ENCODE peak calls at places on chromosomes 13 and 19, in seven cellular contexts. D, R, E, G, Y, Q and A are unnamed samples.

GRCh38 chr19:4337906-4338440 is 654 bp downstream of the STAP2 start:
- DNase-seq in Y (no peak), D (no peak), Q (peak), G (no peak), E (no peak), R (no peak), A (no peak)

GRCh38 chr13:109332501-109333499 is 453.6 kb downstream of the IRS2 start:
- DNase-seq in Y (no peak), E (no peak), D (no peak), G (no peak), R (no peak), Q (no peak), A (no peak)

GRCh38 chr13:111516712-111517640 is 196.5 kb downstream of the TEX29 start:
- DNase-seq in E (no peak), Q (no peak), D (no peak), R (no peak), G (no peak), Y (no peak), A (no peak)

GRCh38 chr13:49023441-49023840 is 47.7 kb downstream of the FNDC3A start:
- DNase-seq in Q (no peak), R (no peak), D (no peak), E (no peak), Y (no peak), G (no peak), A (no peak)

GRCh38 chr13:51397262-51397933 is 55.4 kb downstream of the INTS6 start:
- DNase-seq in E (no peak), G (no peak), Y (peak), D (no peak), Q (no peak), R (no peak), A (no peak)

GRCh38 chr13:73718248-73718647 is 416.0 kb downstream of the KLF12 start:
- DNase-seq in D (no peak), E (no peak), Y (no peak), Q (no peak), G (no peak), R (no peak), A (no peak)

GRCh38 chr13:94384217-94384905 is 95.1 kb downstream of the DCT start:
- DNase-seq in R (no peak), Q (no peak), D (no peak), Y (no peak), G (no peak), E (no peak), A (no peak)

GRCh38 chr13:98478134-98479129 is 98.5 kb downstream of the STK24 start:
- DNase-seq in D (no peak), Q (no peak), G (no peak), E (peak), Y (peak), R (peak), A (no peak)

GRCh38 chr13:76799696-76800095 is 86.5 kb downstream of the KCTD12 start:
- DNase-seq in E (no peak), G (no peak), Y (no peak), D (no peak), R (no peak), Q (no peak), A (no peak)

GRCh38 chr13:50390503-50391248 is 375.4 kb downstream of the KCNRG start:
- DNase-seq in Q (no peak), E (no peak), R (no peak), G (no peak), Y (no peak), D (no peak), A (no peak)

GRCh38 chr13:103140001-103140671 is 73.9 kb upstream of the SLC10A2 start:
- DNase-seq in R (peak), G (no peak), D (no peak), Q (peak), Y (peak), E (peak), A (peak)

GRCh38 chr19:9903341-9903740 is 33.0 kb downstream of the OLFM2 start:
- DNase-seq in Y (no peak), E (no peak), Q (no peak), G (no peak), R (no peak), D (no peak), A (no peak)

GRCh38 chr13:107421951-107422350 is 793.4 kb downstream of the LIG4 start:
- DNase-seq in Y (no peak), G (no peak), R (no peak), E (no peak), D (no peak), Q (no peak), A (no peak)

GRCh38 chr13:38415233-38415632 is 65.6 kb downstream of the UFM1 start:
- DNase-seq in R (no peak), D (peak), Q (no peak), Y (no peak), G (no peak), E (peak), A (peak)

GRCh38 chr19:41714598-41714997 is 6.2 kb downstream of the CEACAM5 start:
- DNase-seq in R (no peak), Y (no peak), E (no peak), Q (no peak), G (no peak), D (no peak), A (no peak)

GRCh38 chr13:113850722-113851479 is 13.0 kb downstream of the GAS6 start:
- DNase-seq in E (no peak), Y (no peak), G (no peak), R (no peak), D (no peak), Q (no peak), A (no peak)

GRCh38 chr19:55654833-55655647 is at the start of gene U2AF2:
- DNase-seq in R (peak), G (peak), Y (peak), E (no peak), Q (peak), D (peak), A (peak)

GRCh38 chr19:57637379-57637778 is 4.4 kb downstream of the ZNF211 start:
- DNase-seq in D (no peak), R (no peak), Q (no peak), E (no peak), Y (no peak), G (no peak), A (no peak)

GRCh38 chr19:39817888-39818561 is 15.9 kb downstream of the DYRK1B start:
- DNase-seq in Q (no peak), R (no peak), D (no peak), G (no peak), Y (no peak), E (no peak), A (no peak)

GRCh38 chr13:30738526-30738925 is 3.2 kb downstream of the ALOX5AP start:
- DNase-seq in Y (no peak), G (no peak), R (no peak), E (no peak), D (no peak), Q (no peak), A (no peak)

GRCh38 chr19:1421218-1421957 is 14.0 kb downstream of the DAZAP1 start:
- DNase-seq in R (no peak), Y (no peak), E (no peak), D (no peak), G (no peak), Q (no peak), A (no peak)

GRCh38 chr19:5926641-5927438 is 12.8 kb downstream of the CAPS start:
- DNase-seq in E (no peak), R (no peak), D (no peak), Y (peak), G (no peak), Q (no peak), A (no peak)

GRCh38 chr13:97437729-97438128 is 3.8 kb downstream of the RAP2A start:
- DNase-seq in R (no peak), D (no peak), Q (no peak), G (no peak), Y (no peak), E (no peak), A (no peak)

GRCh38 chr19:19381007-19381926 is 24.2 kb upstream of the GATAD2A start:
- DNase-seq in Q (no peak), E (no peak), R (no peak), D (no peak), G (no peak), Y (no peak), A (no peak)

GRCh38 chr19:15640294-15640903 is at the start of gene CYP4F3:
- DNase-seq in R (peak), D (no peak), E (no peak), G (no peak), Q (peak), Y (peak), A (no peak)

GRCh38 chr19:41808663-41809566 is 12.5 kb downstream of the CEACAM3 start:
- DNase-seq in D (no peak), E (no peak), G (no peak), Q (no peak), Y (no peak), R (no peak), A (no peak)

GRCh38 chr19:30856786-30857185 is 484.6 kb downstream of the ZNF536 start:
- DNase-seq in Q (no peak), Y (no peak), R (no peak), D (no peak), E (no peak), G (peak), A (no peak)

GRCh38 chr13:97268772-97269171 is 46.6 kb downstream of the MBNL2 start:
- DNase-seq in Q (no peak), Y (no peak), D (no peak), R (no peak), G (no peak), E (no peak), A (no peak)

GRCh38 chr19:13082192-13083007 is 20.3 kb downstream of the LYL1 start:
- DNase-seq in E (no peak), Y (peak), R (peak), D (no peak), G (no peak), Q (peak), A (no peak)
- TF ChIP-seq TAF1 in E (no peak), Y (no peak), R (no peak), D (no peak), G (no peak), Q (no peak), A (no peak)

DNA sequence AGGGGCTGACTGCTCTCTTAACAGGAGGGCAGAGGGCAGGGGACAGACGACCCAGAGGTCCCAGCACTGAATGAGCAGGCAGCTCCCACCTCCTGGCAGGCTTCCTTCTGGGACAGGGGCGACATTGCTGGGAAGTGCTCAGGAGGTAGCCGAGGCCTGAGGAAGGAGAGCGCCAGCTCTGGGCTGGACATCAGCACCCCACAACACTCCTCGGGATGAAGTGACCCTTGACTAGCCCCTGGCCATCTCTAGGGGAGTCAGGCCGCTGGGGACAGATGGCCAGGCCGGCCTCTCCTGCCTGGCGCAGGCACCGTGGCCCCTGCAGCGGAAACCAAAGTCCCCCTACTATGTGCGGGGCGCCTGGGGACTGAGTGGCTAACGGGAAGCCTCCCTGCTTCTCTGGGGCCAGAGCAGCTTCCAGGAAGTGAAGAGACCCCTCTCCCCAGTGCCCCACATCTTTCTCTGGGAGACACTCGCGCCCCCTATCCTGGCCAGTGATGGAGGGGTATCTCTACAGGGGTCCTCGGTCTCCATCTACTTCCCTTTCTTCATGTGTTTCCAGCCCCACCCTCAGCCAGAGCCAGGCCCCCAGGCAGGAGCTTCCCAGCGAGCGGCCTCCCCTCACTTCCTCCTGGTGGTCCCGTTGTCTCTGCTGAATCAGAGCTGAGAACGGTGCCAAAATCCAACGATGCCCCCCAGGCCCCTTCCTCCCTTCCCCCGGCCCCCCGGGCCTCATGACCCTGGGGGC is 10.0 kb downstream of the PRR36 start:
- DNase-seq in G (no peak), R (no peak), Q (no peak), E (no peak), Y (no peak), D (peak), A (no peak)
- TF ChIP-seq POLR2AphosphoS5 in G (no peak), R (no peak), Q (no peak), E (no peak), Y (no peak), D (no peak), A (no peak)

GRCh38 chr19:34485831-34486230 is 4.3 kb downstream of the WTIP start:
- DNase-seq in E (no peak), D (no peak), G (no peak), Q (no peak), Y (no peak), R (no peak), A (no peak)
- TF ChIP-seq TAF1 in E (no peak), D (no peak), G (no peak), Q (no peak), Y (no peak), R (no peak), A (no peak)

DNA sequence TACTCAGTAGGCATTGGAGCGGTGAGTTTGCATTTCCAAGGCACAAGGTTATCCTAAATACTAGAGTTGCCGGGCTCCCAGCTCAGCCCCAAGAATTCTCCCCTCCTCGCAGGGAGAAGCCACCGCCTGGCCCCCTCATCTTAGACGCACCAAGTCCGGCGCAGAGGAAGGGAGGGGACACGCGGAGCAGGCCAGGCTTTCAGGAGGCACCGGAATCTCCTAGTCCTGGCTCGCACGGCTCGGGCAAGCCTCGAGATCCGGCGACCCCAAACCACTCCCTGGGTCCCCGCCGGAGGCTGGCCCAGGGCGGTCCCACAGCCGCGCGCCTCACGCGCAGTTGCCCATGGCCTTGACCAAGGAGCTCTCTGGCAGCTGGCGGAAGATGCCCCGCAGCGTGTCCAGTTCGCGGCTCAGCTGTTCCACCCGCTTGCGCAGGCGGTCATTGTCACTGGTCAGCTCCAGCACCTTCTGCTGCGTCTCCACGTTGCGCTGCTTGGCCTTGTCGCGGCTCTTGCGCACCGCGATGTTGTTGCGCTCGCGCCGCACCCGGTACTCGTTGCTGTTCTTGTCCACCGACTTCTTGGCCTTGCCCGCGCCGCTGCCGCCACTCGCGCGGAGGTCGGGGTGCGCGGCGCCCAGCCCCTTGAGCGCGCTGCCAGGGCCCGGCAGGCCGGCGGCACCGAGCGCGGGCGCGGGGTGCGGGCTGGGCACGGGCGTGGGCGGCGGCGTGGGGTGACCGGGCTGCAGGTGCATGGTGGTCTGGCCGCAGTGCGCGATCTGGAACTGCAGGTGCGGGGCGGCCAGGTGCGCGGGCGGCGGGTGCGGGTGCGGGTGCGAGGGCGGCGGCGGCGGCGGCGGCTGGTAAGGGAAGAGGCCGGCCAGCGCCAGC is 1.1 kb downstream of the CEBPA start:
- DNase-seq in G (peak), E (no peak), Y (peak), D (no peak), Q (no peak), R (no peak), A (no peak)
- TF ChIP-seq POLR2AphosphoS5 in G (no peak), E (no peak), Y (no peak), D (no peak), Q (no peak), R (no peak), A (no peak)

GRCh38 chr19:13095934-13096890 is 6.4 kb downstream of the LYL1 start:
- DNase-seq in E (no peak), G (peak), D (no peak), R (peak), Q (peak), Y (peak), A (no peak)
- TF ChIP-seq TAF1 in E (no peak), G (no peak), D (no peak), R (no peak), Q (no peak), Y (no peak), A (no peak)